ENCODE peak calls at places on chromosomes 12 and 14, in six cellular contexts. V is HL-60, X is OCI-LY7, N is endothelial cell of umbilical vein, K is astrocyte, Q is mammary epithelial cell. I is an unnamed sample.

GRCh38 chr14:65345264-65345663 is 67.3 kb upstream of the FUT8 start:
- DNase-seq in V (no peak), X (no peak), N (no peak), K (no peak), Q (no peak), I (no peak)

GRCh38 chr14:71688576-71688975 is 243.7 kb upstream of the RGS6 start:
- DNase-seq in V (no peak), X (no peak), N (no peak), K (peak; percentile 34), Q (no peak), I (no peak)

GRCh38 chr14:101120636-101121398 is 217.3 kb upstream of the RTL1 start:
- DNase-seq in V (peak; percentile 84), X (peak; percentile 4), N (no peak), K (peak; percentile 8), Q (no peak), I (peak; percentile 88)

GRCh38 chr12:116525418-116526001 is 33.7 kb upstream of the MAP1LC3B2 start:
- DNase-seq in V (no peak), X (no peak), N (peak; percentile 74), K (peak; percentile 94), Q (peak; percentile 89), I (no peak)

GRCh38 chr14:75559451-75560187 is 18.8 kb upstream of the FLVCR2 start:
- DNase-seq in V (peak; percentile 57), X (no peak), N (no peak), K (peak; percentile 10), Q (peak; percentile 93), I (peak; percentile 83)

GRCh38 chr12:75945581-75945980 is 86.0 kb downstream of the PHLDA1 start:
- DNase-seq in V (no peak), X (no peak), N (no peak), K (no peak), Q (no peak), I (no peak)

GRCh38 chr12:108304633-108305032 is 34.5 kb downstream of the CMKLR1 start:
- DNase-seq in V (no peak), X (no peak), N (no peak), K (peak; percentile 3), Q (no peak), I (no peak)

GRCh38 chr12:79119796-79120195 is 255.2 kb downstream of the SYT1 start:
- DNase-seq in V (no peak), X (no peak), N (no peak), K (no peak), Q (no peak), I (no peak)

GRCh38 chr14:94379291-94380224 is 8.8 kb downstream of the SERPINA1 start:
- DNase-seq in V (no peak), X (no peak), N (no peak), K (no peak), Q (peak; percentile 31), I (peak; percentile 14)

GRCh38 chr14:105844810-105845724 is 318.7 kb downstream of the TMEM121 start:
- DNase-seq in V (no peak), X (peak; percentile 2), N (no peak), K (no peak), Q (no peak), I (peak; percentile 28)

GRCh38 chr14:76191297-76191696 is 39.6 kb downstream of the GPATCH2L start:
- DNase-seq in V (peak; percentile 15), X (peak; percentile 8), N (no peak), K (no peak), Q (no peak), I (no peak)

GRCh38 chr12:64757778-64758177 is 1.4 kb downstream of the GNS start:
- DNase-seq in V (no peak), X (no peak), N (no peak), K (no peak), Q (no peak), I (no peak)

GRCh38 chr12:19200261-19200660 is 70.7 kb downstream of the PLEKHA5 start:
- DNase-seq in V (no peak), X (no peak), N (no peak), K (peak; percentile 71), Q (peak; percentile 64), I (no peak)

GRCh38 chr14:51116682-51117081 is 21.8 kb upstream of the TRIM9 start:
- DNase-seq in V (no peak), X (no peak), N (no peak), K (no peak), Q (no peak), I (no peak)

GRCh38 chr14:68762944-68763831 is 29.7 kb downstream of the ZFP36L1 start:
- DNase-seq in V (no peak), X (no peak), N (peak; percentile 92), K (peak; percentile 63), Q (peak; percentile 34), I (no peak)

GRCh38 chr14:99947695-99948094 is 117.5 kb upstream of the EVL start:
- DNase-seq in V (peak; percentile 47), X (no peak), N (no peak), K (no peak), Q (no peak), I (no peak)

GRCh38 chr12:71041481-71041880 is 116.3 kb downstream of the TSPAN8 start:
- DNase-seq in V (no peak), X (no peak), N (no peak), K (no peak), Q (no peak), I (no peak)

GRCh38 chr12:71038960-71039359 is 118.4 kb upstream of the PTPRR start:
- DNase-seq in V (no peak), X (no peak), N (no peak), K (no peak), Q (no peak), I (no peak)
- TF ChIP-seq CTCF in V (no peak), X (no peak), N (no peak), K (no peak), Q (no peak), I (no peak)

DNA sequence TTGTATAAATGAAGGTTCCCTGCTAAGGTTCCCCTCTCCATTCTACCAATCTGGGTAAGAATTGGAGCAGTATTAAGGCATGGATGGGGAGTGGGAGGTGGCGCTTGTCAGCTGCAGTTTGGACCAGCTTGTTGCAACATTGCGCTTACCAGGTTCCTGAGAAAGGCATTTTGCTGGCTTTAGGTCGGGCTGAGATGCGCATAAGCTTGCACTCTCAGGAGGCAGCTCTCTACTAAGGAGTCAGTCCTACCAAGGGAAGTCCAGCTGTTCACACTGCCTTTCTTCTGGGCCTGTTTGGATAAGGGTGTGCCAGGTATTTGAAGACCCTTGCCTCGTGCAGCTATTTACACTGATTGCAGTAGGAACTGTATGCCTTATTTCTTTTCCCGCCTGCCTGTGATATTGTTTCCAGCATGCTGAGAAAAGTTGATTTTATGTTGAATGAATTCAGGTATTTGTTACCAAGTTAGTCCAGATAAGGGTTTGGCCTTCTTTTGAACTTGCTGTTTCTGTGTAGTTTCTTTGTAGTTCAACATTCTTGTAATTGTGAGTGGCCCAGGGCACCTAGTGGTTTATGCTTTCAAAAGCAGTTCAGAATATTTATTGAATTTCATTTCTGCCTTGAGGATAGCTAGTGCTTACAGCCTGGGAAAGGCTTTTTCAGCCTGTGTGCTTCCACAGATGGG is 2.6 kb downstream of the MLEC start:
- DNase-seq in V (no peak), X (no peak), N (no peak), K (peak; percentile 20), Q (no peak), I (no peak)
- H3K4me3 ChIP-seq in V (peak overlapping the region; percentile 90), X (peak overlapping the region; percentile 91), N (peak overlapping the region; percentile 80), K (peak overlapping the region; percentile 75), Q (peak overlapping the region; percentile 98), I (no peak overlapping the region)

GRCh38 chr12:43797561-43798217 is 8.4 kb downstream of the TWF1 start:
- DNase-seq in V (no peak), X (no peak), N (no peak), K (no peak), Q (no peak), I (no peak)

GRCh38 chr12:43789941-43790340 is 16.2 kb downstream of the TWF1 start:
- DNase-seq in V (no peak), X (no peak), N (peak; percentile 78), K (peak; percentile 39), Q (no peak), I (no peak)

DNA sequence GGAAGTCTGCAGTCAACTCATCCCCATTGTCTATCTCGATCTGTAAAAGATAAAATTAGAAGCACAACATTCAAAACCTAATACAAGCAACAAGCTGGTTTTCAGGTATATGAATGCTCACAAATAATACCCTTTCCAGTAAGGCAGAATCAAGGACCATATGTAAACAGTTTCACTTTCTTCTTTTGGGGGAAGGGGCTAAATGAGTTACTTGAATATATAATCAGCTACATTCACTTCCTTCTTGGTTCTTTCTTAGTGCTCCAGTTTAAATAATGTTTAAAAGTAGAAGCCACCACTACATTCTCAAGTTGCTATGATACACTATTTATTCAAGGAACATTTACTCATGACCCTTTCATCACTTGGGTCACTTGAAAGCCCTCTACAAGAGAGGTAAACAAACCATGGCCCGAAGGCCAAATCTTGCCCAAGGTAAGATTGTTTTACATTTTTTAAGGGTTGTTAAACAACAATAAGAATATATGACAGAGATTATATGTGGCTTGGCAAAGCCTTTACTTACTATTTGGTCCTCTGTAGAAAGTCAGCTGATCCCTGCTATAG is 10.3 kb downstream of the TWF1 start:
- DNase-seq in V (no peak), X (no peak), N (no peak), K (no peak), Q (no peak), I (no peak)
- H3K27ac ChIP-seq in V (no peak overlapping the region), X (no peak overlapping the region), N (no peak overlapping the region), K (no peak overlapping the region), Q (no peak overlapping the region), I (no peak overlapping the region)

GRCh38 chr12:9134981-9135628 is 19.4 kb upstream of the A2M start:
- DNase-seq in V (no peak), X (peak; percentile 7), N (peak; percentile 11), K (no peak), Q (peak; percentile 12), I (peak; percentile 37)
- TF ChIP-seq CTCF in V (peak; percentile 51), X (peak; percentile 74), N (peak; percentile 39), K (no peak), Q (peak; percentile 46), I (no peak)

GRCh38 chr14:32008602-32009193 is 68.4 kb upstream of the ARHGAP5 start:
- DNase-seq in V (no peak), X (no peak), N (no peak), K (no peak), Q (no peak), I (no peak)
- H3K4me3 ChIP-seq in V (no peak overlapping the region), X (no peak overlapping the region), N (no peak overlapping the region), K (no peak overlapping the region), Q (no peak overlapping the region), I (no peak overlapping the region)

DNA sequence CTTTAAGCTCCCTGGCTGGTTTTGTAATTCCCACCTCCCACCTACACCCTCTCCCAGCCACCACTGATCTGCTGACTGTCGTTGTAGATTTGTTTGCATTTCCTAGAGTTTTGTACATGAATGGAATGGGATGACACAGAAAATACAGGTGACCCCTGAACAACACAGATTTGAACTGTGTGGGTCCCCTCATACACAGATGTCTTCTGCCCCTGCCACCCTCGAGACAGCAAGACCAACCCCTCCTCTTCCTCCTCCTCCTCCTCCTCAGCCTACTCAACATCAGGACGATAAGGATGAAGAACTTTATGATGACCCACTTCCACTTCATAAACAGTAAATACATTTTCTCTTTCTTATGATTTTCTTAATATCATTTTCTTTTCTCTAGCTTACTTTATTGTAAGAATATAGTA is 28.8 kb downstream of the SYNE3 start:
- DNase-seq in V (no peak), X (no peak), N (no peak), K (no peak), Q (no peak), I (no peak)
- H3K27ac ChIP-seq in V (no peak overlapping the region), X (peak overlapping the region; percentile 87), N (no peak overlapping the region), K (no peak overlapping the region), Q (no peak overlapping the region), I (no peak overlapping the region)

I was measured in left lung.